ENCODE peak calls at places on chromosomes 13 and 19, in eight cellular contexts. C, W, L, Y, S, B, F and K are unnamed samples.

GRCh38 chr13:66855110-66855509 is 375.0 kb downstream of the PCDH9 start:
- DNase-seq in C (no peak), W (no peak), L (no peak), Y (no peak), S (no peak), B (no peak), F (no peak), K (no peak)

GRCh38 chr13:106063591-106064308 is 471.7 kb downstream of the EFNB2 start:
- DNase-seq in C (no peak), W (no peak), L (no peak), Y (peak), S (no peak), B (no peak), F (no peak), K (peak)

GRCh38 chr19:41341669-41342490 is 11.8 kb downstream of the TGFB1 start:
- DNase-seq in C (no peak), W (no peak), L (no peak), Y (no peak), S (no peak), B (no peak), F (no peak), K (no peak)

GRCh38 chr13:30816733-30817132 is 81.4 kb downstream of the ALOX5AP start:
- DNase-seq in C (no peak), W (no peak), L (no peak), Y (no peak), S (no peak), B (no peak), F (no peak), K (no peak)

GRCh38 chr19:39563408-39563807 is 23.4 kb upstream of the EID2 start:
- DNase-seq in C (no peak), W (no peak), L (no peak), Y (no peak), S (no peak), B (no peak), F (no peak), K (no peak)

GRCh38 chr19:33755314-33756020 is 41.2 kb upstream of the KCTD15 start:
- DNase-seq in C (no peak), W (no peak), L (no peak), Y (no peak), S (no peak), B (no peak), F (no peak), K (no peak)

GRCh38 chr13:35722438-35723060 is 246.1 kb upstream of the MAB21L1 start:
- DNase-seq in C (no peak), W (no peak), L (no peak), Y (no peak), S (no peak), B (no peak), F (no peak), K (no peak)

GRCh38 chr13:52850396-52851152 is 2.1 kb upstream of the PCDH8 start:
- DNase-seq in C (peak), W (peak), L (no peak), Y (peak), S (no peak), B (no peak), F (peak), K (peak)

GRCh38 chr13:102701331-102701730 is 6.5 kb upstream of the METTL21C start:
- DNase-seq in C (no peak), W (no peak), L (no peak), Y (no peak), S (no peak), B (no peak), F (no peak), K (no peak)

GRCh38 chr19:17332677-17333581 is 1.7 kb downstream of the ANO8 start:
- DNase-seq in C (no peak), W (peak), L (no peak), Y (no peak), S (no peak), B (no peak), F (no peak), K (no peak)

GRCh38 chr13:20209937-20210336 is 17.2 kb upstream of the GJB2 start:
- DNase-seq in C (no peak), W (no peak), L (no peak), Y (no peak), S (no peak), B (no peak), F (no peak), K (no peak)

GRCh38 chr19:55636723-55637122 is 4.1 kb upstream of the ZNF580 start:
- DNase-seq in C (no peak), W (no peak), L (no peak), Y (no peak), S (no peak), B (no peak), F (no peak), K (no peak)

GRCh38 chr19:5092444-5092843 is 123.5 kb downstream of the KDM4B start:
- DNase-seq in C (no peak), W (no peak), L (no peak), Y (no peak), S (no peak), B (no peak), F (no peak), K (no peak)

GRCh38 chr13:110444226-110444653 is 117.3 kb downstream of the RAB20 start:
- DNase-seq in C (no peak), W (no peak), L (no peak), Y (peak), S (no peak), B (no peak), F (no peak), K (peak)